ENCODE peak calls at places on chromosomes 6 and 20, in four cellular contexts. M is K562, K is GM12878, P is HepG2. Y is an unnamed sample.

GRCh38 chr6:138104618-138105213 is 2.5 kb downstream of the PERP start:
- DNase-seq in P (no peak), M (no peak), K (no peak), Y (no peak)

GRCh38 chr6:101391772-101392560 is 1.5 kb upstream of the GRIK2 start:
- DNase-seq in K (no peak), M (no peak), P (no peak), Y (no peak)

GRCh38 chr6:164133095-164133494 is 718.6 kb downstream of the QKI start:
- DNase-seq in K (no peak), P (no peak), M (no peak), Y (peak)

GRCh38 chr20:49248879-49249665 is 28.8 kb downstream of the ZNFX1 start:
- DNase-seq in P (no peak), K (no peak), M (no peak), Y (no peak)

GRCh38 chr6:35368038-35368887 is 25.9 kb downstream of the PPARD start:
- DNase-seq in K (no peak), P (peak), M (no peak), Y (peak)

GRCh38 chr6:12275084-12275483 is 15.1 kb upstream of the EDN1 start:
- DNase-seq in K (no peak), M (no peak), P (no peak), Y (no peak)

GRCh38 chr20:199996-200395 is 10.5 kb upstream of the DEFB128 start:
- DNase-seq in P (no peak), K (no peak), M (no peak), Y (no peak)

GRCh38 chr6:1626481-1626880 is 16.8 kb downstream of the FOXC1 start:
- DNase-seq in M (no peak), K (no peak), P (no peak), Y (no peak)

GRCh38 chr6:169986848-169987498 is 235.6 kb downstream of the ERMARD start:
- DNase-seq in P (no peak), M (no peak), K (no peak), Y (no peak)

GRCh38 chr6:111776236-111777189 is 96.7 kb downstream of the FYN start:
- DNase-seq in P (no peak), M (no peak), K (no peak), Y (no peak)
- TF ChIP-seq ZNF274 in P (no peak), M (no peak), K (no peak), Y (no peak)

GRCh38 chr6:6201200-6201599 is 119.3 kb downstream of the F13A1 start:
- DNase-seq in K (peak), P (no peak), M (no peak), Y (no peak)

GRCh38 chr6:6196762-6197161 is 123.7 kb downstream of the F13A1 start:
- DNase-seq in P (no peak), K (no peak), M (no peak), Y (no peak)

GRCh38 chr6:6195080-6195479 is 125.4 kb downstream of the F13A1 start:
- DNase-seq in M (no peak), K (no peak), P (no peak), Y (no peak)

DNA sequence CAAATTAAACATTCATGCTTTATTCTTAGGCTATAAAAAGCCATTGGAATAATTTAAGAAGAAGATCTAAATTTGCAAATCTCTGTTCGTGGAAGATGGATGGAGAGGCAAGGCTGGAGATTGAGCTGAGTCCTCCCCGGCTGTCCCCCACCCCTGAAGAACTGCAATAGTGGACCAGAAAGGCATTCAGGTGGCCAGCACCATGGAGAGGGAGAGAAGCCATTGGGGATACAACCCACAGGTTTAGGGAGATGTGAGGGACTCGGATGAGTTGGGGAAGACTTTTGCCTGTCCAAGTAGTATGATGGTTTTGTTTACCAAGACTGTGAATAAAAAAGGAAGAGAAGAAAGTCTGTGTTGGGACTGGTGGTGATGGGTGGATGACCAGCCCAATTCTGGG is 120.8 kb downstream of the F13A1 start:
- DNase-seq in M (no peak), K (no peak), P (no peak), Y (no peak)
- TF ChIP-seq REST in M (no peak), K (peak), P (no peak), Y (peak)

GRCh38 chr6:133591330-133591729 is 297.6 kb upstream of the TCF21 start:
- DNase-seq in K (no peak), M (no peak), P (no peak), Y (no peak)
- TF ChIP-seq ZNF274 in K (no peak), M (no peak), P (no peak), Y (no peak)

DNA sequence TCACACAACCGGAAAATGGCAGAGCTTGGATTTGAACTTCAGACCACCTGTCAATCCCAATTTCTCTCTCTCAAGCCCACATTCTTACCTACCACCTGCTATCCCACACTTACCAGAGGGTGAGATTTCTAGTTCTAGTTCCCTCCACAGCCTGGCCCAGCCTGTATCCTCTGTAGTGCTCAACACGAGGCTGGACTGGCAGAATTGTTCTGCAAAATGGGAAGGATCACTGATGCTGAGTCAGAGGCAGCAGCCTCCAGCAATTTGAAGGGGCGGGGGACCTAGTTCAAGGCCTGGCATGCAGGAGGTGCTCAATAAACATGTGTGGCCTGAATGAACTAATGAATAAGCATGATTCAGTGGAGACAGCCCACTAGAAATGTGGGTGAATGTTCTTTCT is 53.6 kb upstream of the TTPAL start:
- DNase-seq in P (no peak), K (no peak), M (no peak), Y (no peak)
- TF ChIP-seq REST in P (no peak), K (no peak), M (no peak), Y (no peak)

DNA sequence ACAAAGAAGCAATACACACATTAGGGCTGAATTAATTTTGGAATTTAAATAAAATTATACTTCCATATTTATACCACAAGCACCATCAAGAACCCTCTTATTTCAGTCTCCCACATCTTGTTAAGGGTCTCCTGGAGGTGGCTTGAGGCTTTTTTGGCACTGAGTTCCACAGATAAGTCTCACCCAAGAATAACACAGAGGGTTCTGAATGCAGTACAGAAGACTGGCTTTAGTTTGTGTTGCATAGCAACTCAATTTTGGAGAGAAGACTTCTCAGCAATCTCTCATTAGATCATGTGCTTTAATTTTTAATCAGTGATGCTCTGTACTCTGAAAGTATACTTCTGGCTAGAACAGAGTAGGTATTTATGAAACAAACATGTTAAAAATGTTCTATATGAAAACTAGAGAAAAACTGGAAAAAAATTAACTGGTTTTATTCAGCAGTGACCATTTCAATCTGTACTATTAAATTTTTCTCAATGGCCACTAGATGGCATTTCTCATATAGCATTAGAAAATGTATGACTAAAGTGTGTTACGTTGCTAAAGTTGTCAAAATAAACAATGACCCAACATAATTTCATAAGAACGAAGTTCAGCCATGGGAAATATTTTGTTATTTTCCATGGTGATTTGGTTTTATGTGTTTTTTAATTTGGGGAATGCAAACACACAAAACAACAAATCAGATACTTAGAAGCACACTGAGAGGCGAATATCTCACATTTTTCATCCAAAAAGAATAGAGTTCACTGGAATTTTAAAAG is 32.7 kb upstream of the MAP7 start:
- DNase-seq in P (peak), K (no peak), M (peak), Y (peak)
- TF ChIP-seq ZNF274 in P (no peak), K (no peak), M (no peak), Y (no peak)

GRCh38 chr20:62837790-62838458 is 21.1 kb downstream of the COL9A3 start:
- DNase-seq in P (peak), M (no peak), K (no peak), Y (no peak)
- TF ChIP-seq REST in P (no peak), M (no peak), K (no peak), Y (no peak)

GRCh38 chr6:134253681-134254080 is 64.2 kb downstream of the SGK1 start:
- DNase-seq in K (no peak), M (no peak), P (peak), Y (no peak)
- TF ChIP-seq ZNF274 in K (no peak), M (no peak), P (no peak), Y (no peak)

GRCh38 chr20:46367967-46368901 is 38.2 kb downstream of the ELMO2 start:
- DNase-seq in P (peak), K (no peak), M (peak), Y (no peak)
- TF ChIP-seq REST in P (no peak), K (no peak), M (no peak), Y (no peak)

Y was measured in HCT116.